ENCODE peak calls at places on chromosomes 12 and 14, in six cellular contexts. One of them, this sample, is unnamed.

GRCh38 chr14:58969951-58970751 is 218.3 kb upstream of the DAAM1 start:
- DNase-seq in upper lobe of left lung: no peak
- DNase-seq in aorta: no peak
- DNase-seq in CD8-positive, alpha-beta memory T cell: no peak
- DNase-seq in Caco-2: no peak
- DNase-seq in CD8-positive, alpha-beta T cell: no peak
- DNase-seq in this sample: no peak

GRCh38 chr12:69239922-69240624 is 704 bp downstream of the CPSF6 start:
- DNase-seq in upper lobe of left lung: peak; percentile 93
- DNase-seq in aorta: peak; percentile 82
- DNase-seq in Caco-2: peak; percentile 59
- DNase-seq in CD8-positive, alpha-beta T cell: peak; percentile 32
- DNase-seq in CD8-positive, alpha-beta memory T cell: peak; percentile 60
- DNase-seq in this sample: peak; percentile 25

GRCh38 chr12:18352312-18352711 is 91.0 kb downstream of the PIK3C2G start:
- DNase-seq in CD8-positive, alpha-beta memory T cell: no peak
- DNase-seq in upper lobe of left lung: no peak
- DNase-seq in CD8-positive, alpha-beta T cell: no peak
- DNase-seq in aorta: no peak
- DNase-seq in Caco-2: no peak
- DNase-seq in this sample: no peak

GRCh38 chr12:26748741-26749431 is 84.1 kb downstream of the ITPR2 start:
- DNase-seq in Caco-2: no peak
- DNase-seq in CD8-positive, alpha-beta T cell: no peak
- DNase-seq in aorta: no peak
- DNase-seq in upper lobe of left lung: no peak
- DNase-seq in CD8-positive, alpha-beta memory T cell: no peak
- DNase-seq in this sample: no peak

GRCh38 chr14:105192866-105193731 is 12.0 kb upstream of the NUDT14 start:
- DNase-seq in Caco-2: no peak
- DNase-seq in CD8-positive, alpha-beta memory T cell: no peak
- DNase-seq in CD8-positive, alpha-beta T cell: no peak
- DNase-seq in aorta: no peak
- DNase-seq in upper lobe of left lung: peak; percentile 77
- DNase-seq in this sample: no peak

GRCh38 chr12:107159384-107159900 is 66.1 kb upstream of the CRY1 start:
- DNase-seq in CD8-positive, alpha-beta T cell: no peak
- DNase-seq in upper lobe of left lung: no peak
- DNase-seq in Caco-2: no peak
- DNase-seq in aorta: no peak
- DNase-seq in CD8-positive, alpha-beta memory T cell: no peak
- DNase-seq in this sample: no peak

GRCh38 chr14:67265131-67265530 is 23.9 kb downstream of the PALS1 start:
- DNase-seq in upper lobe of left lung: no peak
- DNase-seq in Caco-2: peak; percentile 69
- DNase-seq in CD8-positive, alpha-beta memory T cell: no peak
- DNase-seq in aorta: no peak
- DNase-seq in CD8-positive, alpha-beta T cell: no peak
- DNase-seq in this sample: no peak

GRCh38 chr12:53643232-53643992 is 17.2 kb upstream of the ATF7 start:
- DNase-seq in CD8-positive, alpha-beta T cell: no peak
- DNase-seq in upper lobe of left lung: no peak
- DNase-seq in aorta: no peak
- DNase-seq in Caco-2: no peak
- DNase-seq in CD8-positive, alpha-beta memory T cell: no peak
- DNase-seq in this sample: no peak

GRCh38 chr12:77578471-77579262 is 252.0 kb upstream of the NAV3 start:
- DNase-seq in CD8-positive, alpha-beta T cell: no peak
- DNase-seq in upper lobe of left lung: no peak
- DNase-seq in CD8-positive, alpha-beta memory T cell: no peak
- DNase-seq in Caco-2: no peak
- DNase-seq in aorta: no peak
- DNase-seq in this sample: no peak

GRCh38 chr12:30925607-30926242 is 823 bp upstream of the TSPAN11 start:
- DNase-seq in upper lobe of left lung: no peak
- DNase-seq in Caco-2: no peak
- DNase-seq in CD8-positive, alpha-beta memory T cell: no peak
- DNase-seq in aorta: no peak
- DNase-seq in CD8-positive, alpha-beta T cell: no peak
- DNase-seq in this sample: no peak

GRCh38 chr14:19771895-19772430 is 1.3 kb upstream of the OR4M1 start:
- DNase-seq in Caco-2: no peak
- DNase-seq in CD8-positive, alpha-beta memory T cell: no peak
- DNase-seq in aorta: no peak
- DNase-seq in CD8-positive, alpha-beta T cell: no peak
- DNase-seq in upper lobe of left lung: no peak
- DNase-seq in this sample: no peak

GRCh38 chr14:71625175-71625574 is 307.1 kb upstream of the RGS6 start:
- DNase-seq in aorta: no peak
- DNase-seq in Caco-2: no peak
- DNase-seq in CD8-positive, alpha-beta memory T cell: no peak
- DNase-seq in CD8-positive, alpha-beta T cell: no peak
- DNase-seq in upper lobe of left lung: no peak
- DNase-seq in this sample: no peak

GRCh38 chr14:22838631-22839041 is 2.3 kb downstream of the MMP14 start:
- DNase-seq in CD8-positive, alpha-beta memory T cell: no peak
- DNase-seq in aorta: peak; percentile 68
- DNase-seq in Caco-2: no peak
- DNase-seq in CD8-positive, alpha-beta T cell: no peak
- DNase-seq in upper lobe of left lung: no peak
- DNase-seq in this sample: peak; percentile 50

GRCh38 chr14:41285193-41285748 is 321.4 kb upstream of the LRFN5 start:
- DNase-seq in CD8-positive, alpha-beta T cell: no peak
- DNase-seq in upper lobe of left lung: no peak
- DNase-seq in aorta: no peak
- DNase-seq in CD8-positive, alpha-beta memory T cell: no peak
- DNase-seq in Caco-2: peak; percentile 46
- DNase-seq in this sample: no peak

GRCh38 chr12:7411343-7411742 is 32.6 kb downstream of the CD163L1 start:
- DNase-seq in upper lobe of left lung: no peak
- DNase-seq in aorta: no peak
- DNase-seq in CD8-positive, alpha-beta memory T cell: no peak
- DNase-seq in Caco-2: no peak
- DNase-seq in CD8-positive, alpha-beta T cell: no peak
- DNase-seq in this sample: no peak

GRCh38 chr14:66974397-66975025 is 214.7 kb upstream of the GARIN2 start:
- DNase-seq in CD8-positive, alpha-beta memory T cell: no peak
- DNase-seq in CD8-positive, alpha-beta T cell: no peak
- DNase-seq in Caco-2: no peak
- DNase-seq in aorta: no peak
- DNase-seq in upper lobe of left lung: no peak
- DNase-seq in this sample: no peak

GRCh38 chr12:2618291-2618995 is 176.3 kb upstream of the FKBP4 start:
- DNase-seq in CD8-positive, alpha-beta T cell: no peak
- DNase-seq in aorta: no peak
- DNase-seq in CD8-positive, alpha-beta memory T cell: no peak
- DNase-seq in upper lobe of left lung: no peak
- DNase-seq in Caco-2: no peak
- DNase-seq in this sample: no peak

GRCh38 chr12:28050606-28051005 is 78.1 kb upstream of the PTHLH start:
- DNase-seq in aorta: no peak
- DNase-seq in Caco-2: no peak
- DNase-seq in CD8-positive, alpha-beta T cell: no peak
- DNase-seq in CD8-positive, alpha-beta memory T cell: no peak
- DNase-seq in upper lobe of left lung: no peak
- DNase-seq in this sample: no peak

GRCh38 chr14:78023112-78023511 is 147.1 kb upstream of the NRXN3 start:
- DNase-seq in aorta: no peak
- DNase-seq in Caco-2: no peak
- DNase-seq in CD8-positive, alpha-beta T cell: no peak
- DNase-seq in CD8-positive, alpha-beta memory T cell: no peak
- DNase-seq in upper lobe of left lung: no peak
- DNase-seq in this sample: no peak

GRCh38 chr14:67241416-67242362 is at the start of gene PALS1:
- DNase-seq in upper lobe of left lung: no peak
- DNase-seq in aorta: peak; percentile 82
- DNase-seq in CD8-positive, alpha-beta memory T cell: peak; percentile 67
- DNase-seq in CD8-positive, alpha-beta T cell: no peak
- DNase-seq in Caco-2: no peak
- DNase-seq in this sample: peak; percentile 43

GRCh38 chr14:71050227-71050823 is 143.1 kb downstream of the PCNX1 start:
- DNase-seq in CD8-positive, alpha-beta memory T cell: no peak
- DNase-seq in Caco-2: no peak
- DNase-seq in CD8-positive, alpha-beta T cell: no peak
- DNase-seq in upper lobe of left lung: no peak
- DNase-seq in aorta: no peak
- DNase-seq in this sample: no peak

DNA sequence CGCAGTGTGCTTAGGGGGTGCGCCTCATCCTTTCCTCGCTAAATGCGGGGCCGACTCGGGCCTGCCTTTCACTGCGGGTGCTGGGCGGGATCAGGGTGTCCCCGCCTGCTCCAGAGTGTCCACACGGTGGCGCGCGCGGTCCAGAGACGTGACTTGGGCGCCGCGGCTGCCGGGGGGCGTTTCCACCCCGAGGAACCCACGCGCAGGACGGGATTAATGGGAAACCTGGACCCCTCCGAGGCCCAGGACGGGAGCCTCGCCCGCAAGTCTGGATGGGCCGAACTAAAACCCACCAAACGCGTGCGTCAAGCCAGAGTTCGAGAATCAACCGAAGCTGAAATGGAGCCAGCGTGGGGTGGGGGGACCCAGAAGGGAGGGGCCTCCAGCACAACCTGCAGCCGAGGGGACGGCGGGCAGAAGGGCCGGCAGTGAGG is 93.4 kb downstream of the NINJ2 start:
- DNase-seq in CD8-positive, alpha-beta memory T cell: peak; percentile 85
- DNase-seq in aorta: peak; percentile 98
- DNase-seq in Caco-2: peak; percentile 90
- DNase-seq in CD8-positive, alpha-beta T cell: peak; percentile 81
- DNase-seq in upper lobe of left lung: peak; percentile 98
- DNase-seq in this sample: peak; percentile 91
- H3K4me1 ChIP-seq in CD8-positive, alpha-beta memory T cell: peaks cover 41% of the 10 kb centered on the region
- H3K4me1 ChIP-seq in aorta: no peaks in the 10 kb centered on the region
- H3K4me1 ChIP-seq in Caco-2: peaks cover 35% of the 10 kb centered on the region
- H3K4me1 ChIP-seq in CD8-positive, alpha-beta T cell: peaks cover 44% of the 10 kb centered on the region
- H3K4me1 ChIP-seq in upper lobe of left lung: peaks cover 16% of the 10 kb centered on the region
- H3K4me1 ChIP-seq in this sample: no peaks in the 10 kb centered on the region

GRCh38 chr12:118355838-118356237 is 16.9 kb downstream of the TAOK3 start:
- DNase-seq in Caco-2: no peak
- DNase-seq in CD8-positive, alpha-beta memory T cell: no peak
- DNase-seq in aorta: no peak
- DNase-seq in CD8-positive, alpha-beta T cell: no peak
- DNase-seq in upper lobe of left lung: no peak
- DNase-seq in this sample: no peak

GRCh38 chr12:118358607-118359540 is 13.8 kb downstream of the TAOK3 start:
- DNase-seq in aorta: no peak
- DNase-seq in CD8-positive, alpha-beta T cell: no peak
- DNase-seq in CD8-positive, alpha-beta memory T cell: no peak
- DNase-seq in Caco-2: no peak
- DNase-seq in upper lobe of left lung: no peak
- DNase-seq in this sample: no peak

GRCh38 chr12:118358008-118358359 is 14.7 kb downstream of the TAOK3 start:
- DNase-seq in CD8-positive, alpha-beta T cell: no peak
- DNase-seq in Caco-2: no peak
- DNase-seq in upper lobe of left lung: no peak
- DNase-seq in aorta: no peak
- DNase-seq in CD8-positive, alpha-beta memory T cell: no peak
- DNase-seq in this sample: no peak

GRCh38 chr12:118356809-118357326 is 15.8 kb downstream of the TAOK3 start:
- DNase-seq in upper lobe of left lung: no peak
- DNase-seq in Caco-2: no peak
- DNase-seq in aorta: no peak
- DNase-seq in CD8-positive, alpha-beta T cell: no peak
- DNase-seq in CD8-positive, alpha-beta memory T cell: no peak
- DNase-seq in this sample: no peak

GRCh38 chr12:118357327-118358007 is 15.2 kb downstream of the TAOK3 start:
- DNase-seq in CD8-positive, alpha-beta T cell: peak; percentile 33
- DNase-seq in CD8-positive, alpha-beta memory T cell: peak; percentile 61
- DNase-seq in Caco-2: no peak
- DNase-seq in upper lobe of left lung: no peak
- DNase-seq in aorta: no peak
- DNase-seq in this sample: no peak
- H3K4me3 ChIP-seq in CD8-positive, alpha-beta T cell: peak overlapping the region; percentile 5
- H3K4me3 ChIP-seq in CD8-positive, alpha-beta memory T cell: peak overlapping the region; percentile 4
- H3K4me3 ChIP-seq in Caco-2: no peak overlapping the region
- H3K4me3 ChIP-seq in upper lobe of left lung: no peak overlapping the region
- H3K4me3 ChIP-seq in aorta: no peak overlapping the region
- H3K4me3 ChIP-seq in this sample: no peak overlapping the region

GRCh38 chr12:25719505-25719904 is 166.4 kb upstream of the LMNTD1 start:
- DNase-seq in aorta: no peak
- DNase-seq in upper lobe of left lung: no peak
- DNase-seq in CD8-positive, alpha-beta memory T cell: no peak
- DNase-seq in CD8-positive, alpha-beta T cell: no peak
- DNase-seq in Caco-2: no peak
- DNase-seq in this sample: no peak

GRCh38 chr12:25715147-25715546 is 162.1 kb upstream of the LMNTD1 start:
- DNase-seq in CD8-positive, alpha-beta memory T cell: no peak
- DNase-seq in CD8-positive, alpha-beta T cell: no peak
- DNase-seq in upper lobe of left lung: no peak
- DNase-seq in aorta: no peak
- DNase-seq in Caco-2: no peak
- DNase-seq in this sample: no peak

GRCh38 chr12:25718081-25718731 is 165.1 kb upstream of the LMNTD1 start:
- DNase-seq in Caco-2: no peak
- DNase-seq in aorta: no peak
- DNase-seq in CD8-positive, alpha-beta memory T cell: no peak
- DNase-seq in CD8-positive, alpha-beta T cell: no peak
- DNase-seq in upper lobe of left lung: no peak
- DNase-seq in this sample: no peak

GRCh38 chr12:25716842-25717241 is 163.8 kb upstream of the LMNTD1 start:
- DNase-seq in CD8-positive, alpha-beta memory T cell: no peak
- DNase-seq in CD8-positive, alpha-beta T cell: no peak
- DNase-seq in upper lobe of left lung: no peak
- DNase-seq in Caco-2: no peak
- DNase-seq in aorta: no peak
- DNase-seq in this sample: no peak

GRCh38 chr12:25717552-25717951 is 164.5 kb upstream of the LMNTD1 start:
- DNase-seq in CD8-positive, alpha-beta T cell: no peak
- DNase-seq in Caco-2: no peak
- DNase-seq in aorta: no peak
- DNase-seq in CD8-positive, alpha-beta memory T cell: no peak
- DNase-seq in upper lobe of left lung: no peak
- DNase-seq in this sample: no peak
- H3K4me1 ChIP-seq in CD8-positive, alpha-beta T cell: no peaks in the 10 kb centered on the region
- H3K4me1 ChIP-seq in Caco-2: no peaks in the 10 kb centered on the region
- H3K4me1 ChIP-seq in aorta: no peaks in the 10 kb centered on the region
- H3K4me1 ChIP-seq in CD8-positive, alpha-beta memory T cell: no peaks in the 10 kb centered on the region
- H3K4me1 ChIP-seq in upper lobe of left lung: peaks cover 6% of the 10 kb centered on the region
- H3K4me1 ChIP-seq in this sample: no peaks in the 10 kb centered on the region

DNA sequence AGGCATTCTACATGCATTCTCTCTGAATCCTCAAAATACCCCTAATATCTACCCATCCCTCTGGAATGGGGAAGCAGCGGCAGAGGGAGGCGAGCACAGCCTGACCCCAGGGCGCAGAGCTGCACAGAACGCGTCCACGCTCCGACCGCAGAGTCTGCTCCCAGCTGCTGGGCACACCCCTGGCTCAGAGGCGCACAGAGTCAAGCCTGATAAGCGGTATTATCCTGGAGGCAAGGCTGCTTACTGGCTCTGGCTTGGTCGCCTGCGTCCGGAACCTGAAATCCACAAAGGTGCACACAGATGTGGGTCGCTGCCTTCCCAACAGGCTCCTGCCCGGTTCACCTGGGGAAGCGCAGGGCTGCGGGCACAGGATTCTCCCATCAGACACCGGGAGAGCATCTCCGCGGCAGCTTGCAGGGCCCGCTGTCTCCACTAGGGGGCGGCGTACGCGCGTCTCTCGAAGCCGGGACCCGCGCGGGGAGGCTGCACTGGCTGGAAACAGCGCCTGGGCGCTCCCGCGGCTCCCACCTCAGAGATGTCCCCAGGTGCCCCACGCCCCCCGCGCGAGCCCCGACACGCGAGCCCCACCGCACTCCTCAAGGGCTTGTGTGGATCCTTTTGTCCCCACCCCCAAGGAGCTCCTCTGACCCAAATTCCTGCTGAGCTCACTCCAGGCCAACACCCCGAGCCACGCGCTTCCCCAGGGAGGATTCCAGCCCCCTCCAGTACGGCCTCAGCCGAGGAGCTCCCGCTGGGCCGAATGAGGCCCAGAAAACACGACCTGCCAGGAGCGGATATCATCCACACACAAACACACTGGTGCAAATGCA is 120.1 kb upstream of the FZD10 start:
- DNase-seq in CD8-positive, alpha-beta T cell: peak; percentile 9
- DNase-seq in upper lobe of left lung: peak; percentile 92
- DNase-seq in aorta: peak; percentile 83
- DNase-seq in Caco-2: no peak
- DNase-seq in CD8-positive, alpha-beta memory T cell: no peak
- DNase-seq in this sample: no peak
- H3K4me3 ChIP-seq in CD8-positive, alpha-beta T cell: no peak overlapping the region
- H3K4me3 ChIP-seq in upper lobe of left lung: no peak overlapping the region
- H3K4me3 ChIP-seq in aorta: no peak overlapping the region
- H3K4me3 ChIP-seq in Caco-2: no peak overlapping the region
- H3K4me3 ChIP-seq in CD8-positive, alpha-beta memory T cell: no peak overlapping the region
- H3K4me3 ChIP-seq in this sample: no peak overlapping the region